ENCODE peak calls at places on chromosomes 13 and 19, in ten cellular contexts. One of them, this sample, is unnamed.

GRCh38 chr13:86920960-86921359 is 750.2 kb upstream of the SLITRK5 start:
- DNase-seq in GM13976: no peak
- DNase-seq in PC-9: no peak
- DNase-seq in neural crest cell: no peak
- DNase-seq in cardiac fibroblast: no peak
- DNase-seq in astrocyte of the spinal cord: no peak
- DNase-seq in breast epithelium: no peak
- DNase-seq in tibial artery: no peak
- DNase-seq in fibroblast of the aortic adventitia: no peak
- DNase-seq in astrocyte of the cerebellum: no peak
- DNase-seq in this sample: no peak

GRCh38 chr13:35630551-35631275 is 154.2 kb upstream of the MAB21L1 start:
- DNase-seq in GM13976: peak; percentile 20
- DNase-seq in PC-9: peak; percentile 55
- DNase-seq in neural crest cell: no peak
- DNase-seq in cardiac fibroblast: peak; percentile 67
- DNase-seq in astrocyte of the spinal cord: peak; percentile 57
- DNase-seq in breast epithelium: no peak
- DNase-seq in tibial artery: no peak
- DNase-seq in fibroblast of the aortic adventitia: peak; percentile 75
- DNase-seq in astrocyte of the cerebellum: peak; percentile 22
- DNase-seq in this sample: no peak

GRCh38 chr19:41997121-41997850 is 3.3 kb upstream of the ATP1A3 start:
- DNase-seq in GM13976: peak; percentile 83
- DNase-seq in PC-9: no peak
- DNase-seq in neural crest cell: peak; percentile 61
- DNase-seq in cardiac fibroblast: peak; percentile 35
- DNase-seq in astrocyte of the spinal cord: peak; percentile 16
- DNase-seq in breast epithelium: no peak
- DNase-seq in tibial artery: no peak
- DNase-seq in fibroblast of the aortic adventitia: peak; percentile 38
- DNase-seq in astrocyte of the cerebellum: peak; percentile 5
- DNase-seq in this sample: peak; percentile 59

GRCh38 chr19:39671739-39672363 is 16.1 kb downstream of the LGALS16 start:
- DNase-seq in GM13976: peak; percentile 30
- DNase-seq in PC-9: no peak
- DNase-seq in neural crest cell: peak; percentile 22
- DNase-seq in cardiac fibroblast: peak; percentile 57
- DNase-seq in astrocyte of the spinal cord: peak; percentile 20
- DNase-seq in breast epithelium: no peak
- DNase-seq in tibial artery: no peak
- DNase-seq in fibroblast of the aortic adventitia: peak; percentile 66
- DNase-seq in astrocyte of the cerebellum: peak; percentile 8
- DNase-seq in this sample: peak; percentile 63

GRCh38 chr13:31965361-31966066 is 66.1 kb upstream of the FRY start:
- DNase-seq in GM13976: peak; percentile 42
- DNase-seq in PC-9: peak; percentile 52
- DNase-seq in neural crest cell: no peak
- DNase-seq in cardiac fibroblast: peak; percentile 65
- DNase-seq in astrocyte of the spinal cord: peak; percentile 67
- DNase-seq in breast epithelium: no peak
- DNase-seq in tibial artery: no peak
- DNase-seq in fibroblast of the aortic adventitia: peak; percentile 56
- DNase-seq in astrocyte of the cerebellum: peak; percentile 61
- DNase-seq in this sample: no peak

GRCh38 chr13:103884139-103884723 is 818.0 kb upstream of the SLC10A2 start:
- DNase-seq in GM13976: no peak
- DNase-seq in PC-9: no peak
- DNase-seq in neural crest cell: no peak
- DNase-seq in cardiac fibroblast: no peak
- DNase-seq in astrocyte of the spinal cord: no peak
- DNase-seq in breast epithelium: no peak
- DNase-seq in tibial artery: no peak
- DNase-seq in fibroblast of the aortic adventitia: no peak
- DNase-seq in astrocyte of the cerebellum: no peak
- DNase-seq in this sample: no peak

GRCh38 chr19:40588110-40588854 is 11.6 kb downstream of the SHKBP1 start:
- DNase-seq in GM13976: no peak
- DNase-seq in PC-9: no peak
- DNase-seq in neural crest cell: no peak
- DNase-seq in cardiac fibroblast: no peak
- DNase-seq in astrocyte of the spinal cord: peak; percentile 65
- DNase-seq in breast epithelium: no peak
- DNase-seq in tibial artery: no peak
- DNase-seq in fibroblast of the aortic adventitia: no peak
- DNase-seq in astrocyte of the cerebellum: no peak
- DNase-seq in this sample: no peak

GRCh38 chr19:16573296-16573695 is 1.1 kb upstream of the SLC35E1 start:
- DNase-seq in GM13976: no peak
- DNase-seq in PC-9: no peak
- DNase-seq in neural crest cell: no peak
- DNase-seq in cardiac fibroblast: no peak
- DNase-seq in astrocyte of the spinal cord: no peak
- DNase-seq in breast epithelium: no peak
- DNase-seq in tibial artery: no peak
- DNase-seq in fibroblast of the aortic adventitia: no peak
- DNase-seq in astrocyte of the cerebellum: no peak
- DNase-seq in this sample: no peak

GRCh38 chr13:113555141-113555540 is 29.4 kb upstream of the TFDP1 start:
- DNase-seq in GM13976: no peak
- DNase-seq in PC-9: no peak
- DNase-seq in neural crest cell: no peak
- DNase-seq in cardiac fibroblast: no peak
- DNase-seq in astrocyte of the spinal cord: no peak
- DNase-seq in breast epithelium: peak; percentile 27
- DNase-seq in tibial artery: no peak
- DNase-seq in fibroblast of the aortic adventitia: no peak
- DNase-seq in astrocyte of the cerebellum: no peak
- DNase-seq in this sample: no peak

GRCh38 chr19:40400521-40400920 is 10.5 kb upstream of the HIPK4 start:
- DNase-seq in GM13976: no peak
- DNase-seq in PC-9: no peak
- DNase-seq in neural crest cell: no peak
- DNase-seq in cardiac fibroblast: no peak
- DNase-seq in astrocyte of the spinal cord: no peak
- DNase-seq in breast epithelium: no peak
- DNase-seq in tibial artery: no peak
- DNase-seq in fibroblast of the aortic adventitia: peak; percentile 48
- DNase-seq in astrocyte of the cerebellum: no peak
- DNase-seq in this sample: no peak

GRCh38 chr13:99067160-99067985 is 89.5 kb upstream of the DOCK9 start:
- DNase-seq in GM13976: no peak
- DNase-seq in PC-9: peak; percentile 97
- DNase-seq in neural crest cell: no peak
- DNase-seq in cardiac fibroblast: peak; percentile 25
- DNase-seq in astrocyte of the spinal cord: peak; percentile 73
- DNase-seq in breast epithelium: no peak
- DNase-seq in tibial artery: no peak
- DNase-seq in fibroblast of the aortic adventitia: peak; percentile 71
- DNase-seq in astrocyte of the cerebellum: no peak
- DNase-seq in this sample: no peak

GRCh38 chr19:6501740-6502648 is at the start of gene TUBB4A:
- DNase-seq in GM13976: peak; percentile 88
- DNase-seq in PC-9: no peak
- DNase-seq in neural crest cell: peak; percentile 21
- DNase-seq in cardiac fibroblast: no peak
- DNase-seq in astrocyte of the spinal cord: no peak
- DNase-seq in breast epithelium: no peak
- DNase-seq in tibial artery: no peak
- DNase-seq in fibroblast of the aortic adventitia: no peak
- DNase-seq in astrocyte of the cerebellum: no peak
- DNase-seq in this sample: peak; percentile 70

GRCh38 chr19:11423804-11424318 is 4.7 kb upstream of the RGL3 start:
- DNase-seq in GM13976: peak; percentile 33
- DNase-seq in PC-9: no peak
- DNase-seq in neural crest cell: no peak
- DNase-seq in cardiac fibroblast: no peak
- DNase-seq in astrocyte of the spinal cord: no peak
- DNase-seq in breast epithelium: no peak
- DNase-seq in tibial artery: no peak
- DNase-seq in fibroblast of the aortic adventitia: no peak
- DNase-seq in astrocyte of the cerebellum: no peak
- DNase-seq in this sample: no peak

GRCh38 chr19:1261863-1262686 is 7.1 kb upstream of the CIRBP start:
- DNase-seq in GM13976: no peak
- DNase-seq in PC-9: peak; percentile 79
- DNase-seq in neural crest cell: no peak
- DNase-seq in cardiac fibroblast: peak; percentile 58
- DNase-seq in astrocyte of the spinal cord: peak; percentile 59
- DNase-seq in breast epithelium: peak; percentile 84
- DNase-seq in tibial artery: peak; percentile 71
- DNase-seq in fibroblast of the aortic adventitia: peak; percentile 82
- DNase-seq in astrocyte of the cerebellum: peak; percentile 64
- DNase-seq in this sample: peak; percentile 55

GRCh38 chr13:41547253-41548000 is 90.1 kb downstream of the RGCC start:
- DNase-seq in GM13976: no peak
- DNase-seq in PC-9: no peak
- DNase-seq in neural crest cell: peak; percentile 52
- DNase-seq in cardiac fibroblast: no peak
- DNase-seq in astrocyte of the spinal cord: peak; percentile 37
- DNase-seq in breast epithelium: no peak
- DNase-seq in tibial artery: peak; percentile 48
- DNase-seq in fibroblast of the aortic adventitia: peak; percentile 28
- DNase-seq in astrocyte of the cerebellum: no peak
- DNase-seq in this sample: no peak

GRCh38 chr19:28641395-28641794 is 571.6 kb downstream of the UQCRFS1 start:
- DNase-seq in GM13976: no peak
- DNase-seq in PC-9: no peak
- DNase-seq in neural crest cell: no peak
- DNase-seq in cardiac fibroblast: no peak
- DNase-seq in astrocyte of the spinal cord: no peak
- DNase-seq in breast epithelium: no peak
- DNase-seq in tibial artery: no peak
- DNase-seq in fibroblast of the aortic adventitia: no peak
- DNase-seq in astrocyte of the cerebellum: no peak
- DNase-seq in this sample: no peak
- TF ChIP-seq CTCF in GM13976: no peak
- TF ChIP-seq CTCF in PC-9: no peak
- TF ChIP-seq CTCF in neural crest cell: no peak
- TF ChIP-seq CTCF in cardiac fibroblast: no peak
- TF ChIP-seq CTCF in astrocyte of the spinal cord: no peak
- TF ChIP-seq CTCF in breast epithelium: no peak
- TF ChIP-seq CTCF in tibial artery: no peak
- TF ChIP-seq CTCF in fibroblast of the aortic adventitia: no peak
- TF ChIP-seq CTCF in astrocyte of the cerebellum: no peak
- TF ChIP-seq CTCF in this sample: no peak

GRCh38 chr13:46721054-46721453 is 75.9 kb downstream of the ESD start:
- DNase-seq in GM13976: no peak
- DNase-seq in PC-9: peak; percentile 37
- DNase-seq in neural crest cell: peak; percentile 26
- DNase-seq in cardiac fibroblast: peak; percentile 65
- DNase-seq in astrocyte of the spinal cord: peak; percentile 46
- DNase-seq in breast epithelium: no peak
- DNase-seq in tibial artery: peak; percentile 38
- DNase-seq in fibroblast of the aortic adventitia: peak; percentile 77
- DNase-seq in astrocyte of the cerebellum: peak; percentile 28
- DNase-seq in this sample: peak; percentile 65
- TF ChIP-seq CTCF in GM13976: peak; percentile 53
- TF ChIP-seq CTCF in PC-9: peak; percentile 88
- TF ChIP-seq CTCF in neural crest cell: peak; percentile 91
- TF ChIP-seq CTCF in cardiac fibroblast: peak; percentile 52
- TF ChIP-seq CTCF in astrocyte of the spinal cord: peak; percentile 54
- TF ChIP-seq CTCF in breast epithelium: peak; percentile 84
- TF ChIP-seq CTCF in tibial artery: peak; percentile 64
- TF ChIP-seq CTCF in fibroblast of the aortic adventitia: peak; percentile 61
- TF ChIP-seq CTCF in astrocyte of the cerebellum: peak; percentile 55
- TF ChIP-seq CTCF in this sample: peak; percentile 85

GRCh38 chr13:110089815-110090214 is 217.1 kb downstream of the COL4A1 start:
- DNase-seq in GM13976: no peak
- DNase-seq in PC-9: no peak
- DNase-seq in neural crest cell: no peak
- DNase-seq in cardiac fibroblast: no peak
- DNase-seq in astrocyte of the spinal cord: no peak
- DNase-seq in breast epithelium: no peak
- DNase-seq in tibial artery: no peak
- DNase-seq in fibroblast of the aortic adventitia: no peak
- DNase-seq in astrocyte of the cerebellum: no peak
- DNase-seq in this sample: no peak
- TF ChIP-seq CTCF in GM13976: no peak
- TF ChIP-seq CTCF in PC-9: peak; percentile 57
- TF ChIP-seq CTCF in neural crest cell: peak; percentile 54
- TF ChIP-seq CTCF in cardiac fibroblast: peak; percentile 40
- TF ChIP-seq CTCF in astrocyte of the spinal cord: peak; percentile 39
- TF ChIP-seq CTCF in breast epithelium: no peak
- TF ChIP-seq CTCF in tibial artery: peak; percentile 27
- TF ChIP-seq CTCF in fibroblast of the aortic adventitia: peak; percentile 51
- TF ChIP-seq CTCF in astrocyte of the cerebellum: peak; percentile 30
- TF ChIP-seq CTCF in this sample: no peak

GRCh38 chr19:31944286-31944685 is 401.1 kb upstream of the ZNF507 start:
- DNase-seq in GM13976: no peak
- DNase-seq in PC-9: no peak
- DNase-seq in neural crest cell: no peak
- DNase-seq in cardiac fibroblast: no peak
- DNase-seq in astrocyte of the spinal cord: no peak
- DNase-seq in breast epithelium: no peak
- DNase-seq in tibial artery: no peak
- DNase-seq in fibroblast of the aortic adventitia: no peak
- DNase-seq in astrocyte of the cerebellum: no peak
- DNase-seq in this sample: no peak

GRCh38 chr19:31947436-31947835 is 398.0 kb upstream of the ZNF507 start:
- DNase-seq in GM13976: no peak
- DNase-seq in PC-9: no peak
- DNase-seq in neural crest cell: no peak
- DNase-seq in cardiac fibroblast: no peak
- DNase-seq in astrocyte of the spinal cord: no peak
- DNase-seq in breast epithelium: no peak
- DNase-seq in tibial artery: no peak
- DNase-seq in fibroblast of the aortic adventitia: no peak
- DNase-seq in astrocyte of the cerebellum: no peak
- DNase-seq in this sample: no peak

GRCh38 chr19:31946491-31946890 is 398.9 kb upstream of the ZNF507 start:
- DNase-seq in GM13976: no peak
- DNase-seq in PC-9: no peak
- DNase-seq in neural crest cell: no peak
- DNase-seq in cardiac fibroblast: no peak
- DNase-seq in astrocyte of the spinal cord: no peak
- DNase-seq in breast epithelium: no peak
- DNase-seq in tibial artery: no peak
- DNase-seq in fibroblast of the aortic adventitia: no peak
- DNase-seq in astrocyte of the cerebellum: no peak
- DNase-seq in this sample: no peak

GRCh38 chr19:31943778-31944177 is 401.6 kb upstream of the ZNF507 start:
- DNase-seq in GM13976: no peak
- DNase-seq in PC-9: no peak
- DNase-seq in neural crest cell: no peak
- DNase-seq in cardiac fibroblast: no peak
- DNase-seq in astrocyte of the spinal cord: no peak
- DNase-seq in breast epithelium: no peak
- DNase-seq in tibial artery: no peak
- DNase-seq in fibroblast of the aortic adventitia: no peak
- DNase-seq in astrocyte of the cerebellum: no peak
- DNase-seq in this sample: no peak

DNA sequence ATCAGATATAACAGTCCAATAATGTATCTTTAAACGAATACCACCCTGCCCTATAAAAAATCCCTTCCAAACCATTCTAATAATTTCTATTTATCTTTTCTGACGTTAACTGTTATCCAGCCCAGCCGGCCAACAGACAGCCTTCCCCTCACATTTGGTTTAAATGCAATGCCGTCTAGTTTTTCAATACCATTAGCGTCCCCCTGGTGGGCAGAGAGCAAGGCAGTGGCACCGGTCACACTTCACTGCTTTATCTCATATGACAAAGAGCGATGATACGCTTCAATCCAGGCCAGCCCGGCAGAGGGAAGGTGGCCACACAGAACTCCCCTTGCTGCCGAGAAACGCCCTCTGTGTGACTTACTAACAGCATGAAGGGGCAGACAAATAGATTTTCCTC is 402.1 kb upstream of the ZNF507 start:
- DNase-seq in GM13976: no peak
- DNase-seq in PC-9: no peak
- DNase-seq in neural crest cell: peak; percentile 13
- DNase-seq in cardiac fibroblast: no peak
- DNase-seq in astrocyte of the spinal cord: no peak
- DNase-seq in breast epithelium: no peak
- DNase-seq in tibial artery: no peak
- DNase-seq in fibroblast of the aortic adventitia: no peak
- DNase-seq in astrocyte of the cerebellum: no peak
- DNase-seq in this sample: no peak
- TF ChIP-seq CTCF in GM13976: no peak
- TF ChIP-seq CTCF in PC-9: no peak
- TF ChIP-seq CTCF in neural crest cell: peak; percentile 50
- TF ChIP-seq CTCF in cardiac fibroblast: no peak
- TF ChIP-seq CTCF in astrocyte of the spinal cord: no peak
- TF ChIP-seq CTCF in breast epithelium: no peak
- TF ChIP-seq CTCF in tibial artery: no peak
- TF ChIP-seq CTCF in fibroblast of the aortic adventitia: no peak
- TF ChIP-seq CTCF in astrocyte of the cerebellum: no peak
- TF ChIP-seq CTCF in this sample: no peak